ENCODE peak calls at places on chromosomes 11 and 22, in ten cellular contexts. V is stomach; M is brain microvascular endothelial cell; X is kidney; N is GM20000; L is tibial nerve; C is thoracic aorta; K is CD4-positive, alpha-beta T cell; J is endothelial cell of umbilical vein; D is right lobe of liver. H is an unnamed sample.

GRCh38 chr11:35567737-35568465 is 42.5 kb upstream of the PAMR1 start:
- DNase-seq in V (no peak), M (no peak), X (no peak), N (no peak), L (no peak), C (no peak), K (no peak), J (no peak), D (no peak), H (no peak)

GRCh38 chr11:79264284-79264683 is 176.5 kb downstream of the TENM4 start:
- DNase-seq in V (no peak), M (no peak), X (no peak), N (no peak), L (no peak), C (no peak), K (no peak), J (no peak), D (no peak), H (no peak)

GRCh38 chr22:25702046-25702445 is 39.9 kb upstream of the MYO18B start:
- DNase-seq in V (no peak), M (no peak), X (no peak), N (peak; percentile 23), L (no peak), C (no peak), K (no peak), J (peak; percentile 29), D (no peak), H (no peak)

GRCh38 chr11:100592619-100593309 is 94.3 kb upstream of the ARHGAP42 start:
- DNase-seq in V (no peak), M (no peak), X (no peak), N (no peak), L (no peak), C (no peak), K (no peak), J (no peak), D (no peak), H (no peak)

GRCh38 chr11:30889116-30889765 is 303.1 kb upstream of the MPPED2 start:
- DNase-seq in V (no peak), M (peak; percentile 19), X (no peak), N (no peak), L (no peak), C (no peak), K (no peak), J (no peak), D (no peak), H (no peak)

GRCh38 chr22:38223289-38223960 is 21.6 kb downstream of the MAFF start:
- DNase-seq in V (no peak), M (no peak), X (no peak), N (no peak), L (no peak), C (no peak), K (no peak), J (no peak), D (no peak), H (no peak)

GRCh38 chr11:65863889-65864757 is 3.9 kb downstream of the MUS81 start:
- DNase-seq in V (no peak), M (no peak), X (peak; percentile 58), N (no peak), L (no peak), C (no peak), K (no peak), J (no peak), D (no peak), H (no peak)

GRCh38 chr22:37253164-37253660 is 9.1 kb upstream of the RAC2 start:
- DNase-seq in V (no peak), M (no peak), X (no peak), N (no peak), L (no peak), C (no peak), K (no peak), J (peak; percentile 58), D (peak; percentile 5), H (no peak)

GRCh38 chr11:30025396-30026139 is 8.7 kb upstream of the KCNA4 start:
- DNase-seq in V (no peak), M (no peak), X (no peak), N (no peak), L (no peak), C (no peak), K (no peak), J (no peak), D (no peak), H (no peak)

GRCh38 chr11:6022954-6023353 is 7.6 kb downstream of the OR56A1 start:
- DNase-seq in V (no peak), M (peak; percentile 3), X (no peak), N (peak; percentile 20), L (peak; percentile 29), C (no peak), K (no peak), J (peak; percentile 70), D (no peak), H (peak; percentile 13)

GRCh38 chr11:35546317-35546716 is 20.9 kb upstream of the PAMR1 start:
- DNase-seq in V (no peak), M (no peak), X (no peak), N (no peak), L (no peak), C (no peak), K (no peak), J (no peak), D (no peak), H (no peak)

GRCh38 chr11:66012946-66013761 is 1.3 kb downstream of the CST6 start:
- DNase-seq in V (no peak), M (no peak), X (peak; percentile 55), N (peak; percentile 25), L (no peak), C (no peak), K (no peak), J (no peak), D (no peak), H (peak; percentile 67)

GRCh38 chr11:9004310-9004945 is 627 bp upstream of the NRIP3 start:
- DNase-seq in V (no peak), M (no peak), X (peak; percentile 79), N (no peak), L (no peak), C (no peak), K (peak; percentile 35), J (no peak), D (no peak), H (no peak)

GRCh38 chr22:49892226-49892899 is 25.9 kb downstream of the ALG12 start:
- DNase-seq in V (no peak), M (no peak), X (no peak), N (no peak), L (no peak), C (no peak), K (no peak), J (no peak), D (no peak), H (no peak)

GRCh38 chr11:67416416-67417335 is 1.2 kb downstream of the CARNS1 start:
- DNase-seq in V (peak; percentile 79), M (no peak), X (no peak), N (no peak), L (peak; percentile 24), C (peak; percentile 41), K (peak; percentile 86), J (peak; percentile 18), D (no peak), H (no peak)

GRCh38 chr22:41352058-41352457 is 29.7 kb upstream of the TEF start:
- DNase-seq in V (no peak), M (peak; percentile 55), X (no peak), N (no peak), L (no peak), C (no peak), K (no peak), J (no peak), D (no peak), H (no peak)

GRCh38 chr11:9399466-9399865 is 15.0 kb downstream of the IPO7 start:
- DNase-seq in V (no peak), M (no peak), X (no peak), N (no peak), L (no peak), C (no peak), K (no peak), J (no peak), D (no peak), H (no peak)

GRCh38 chr11:747176-748006 is at the start of gene TALDO1:
- DNase-seq in V (peak; percentile 95), M (peak; percentile 67), X (peak; percentile 97), N (peak; percentile 99), L (peak; percentile 76), C (peak; percentile 56), K (peak; percentile 82), J (peak; percentile 88), D (peak; percentile 95), H (peak; percentile 98)
- TF ChIP-seq CTCF in V (no peak), M (peak; percentile 14), X (peak; percentile 44), N (peak; percentile 3), L (peak; percentile 8), C (no peak), K (peak; percentile 23), J (peak; percentile 7), D (peak; percentile 14), H (no peak)

GRCh38 chr11:126716456-126717083 is 284.0 kb downstream of the KIRREL3 start:
- DNase-seq in V (peak; percentile 67), M (peak; percentile 36), X (no peak), N (peak; percentile 70), L (peak; percentile 78), C (no peak), K (no peak), J (no peak), D (peak; percentile 59), H (peak; percentile 67)
- TF ChIP-seq CTCF in V (peak; percentile 64), M (peak; percentile 79), X (peak; percentile 60), N (peak; percentile 70), L (peak; percentile 44), C (no peak), K (peak; percentile 18), J (peak; percentile 22), D (peak; percentile 47), H (peak; percentile 42)

DNA sequence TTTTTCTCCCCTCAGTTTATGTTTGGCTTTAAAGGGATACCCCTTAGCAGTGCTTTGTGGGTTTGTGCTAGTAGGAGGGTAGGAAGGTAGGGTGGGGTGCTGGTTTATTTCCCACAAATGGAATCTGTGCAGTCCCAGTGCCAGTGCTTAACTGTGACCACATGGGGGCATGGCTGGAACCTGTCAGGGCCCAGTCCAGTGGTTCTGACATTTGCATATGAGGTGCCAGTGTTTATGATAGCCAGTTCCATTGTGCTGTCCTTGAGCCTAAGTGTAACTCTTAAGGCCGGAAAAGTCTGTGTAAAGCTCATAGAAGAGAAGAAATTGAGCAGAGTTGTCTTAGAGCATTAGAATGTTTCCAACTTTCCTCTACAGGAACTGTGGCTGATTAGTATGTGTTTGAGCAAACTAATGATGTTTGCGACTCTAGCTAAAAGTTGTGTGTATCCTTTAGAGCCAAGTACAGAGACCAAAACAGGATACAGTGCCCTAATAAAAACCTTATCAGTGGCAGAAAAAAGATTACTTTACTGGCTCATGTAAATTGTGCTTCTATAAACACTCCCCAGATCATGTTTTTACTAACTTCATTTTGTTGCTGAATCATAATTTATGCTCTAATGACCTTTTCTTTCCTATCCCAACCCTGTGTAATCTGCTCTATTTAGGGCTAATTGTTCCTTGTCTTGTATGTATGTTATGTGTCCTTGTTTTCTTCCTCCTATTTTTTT is 38.1 kb downstream of the DIXDC1 start:
- DNase-seq in V (no peak), M (no peak), X (no peak), N (no peak), L (no peak), C (no peak), K (no peak), J (peak; percentile 88), D (no peak), H (no peak)
- TF ChIP-seq CTCF in V (peak; percentile 12), M (no peak), X (peak; percentile 9), N (no peak), L (no peak), C (peak; percentile 40), K (no peak), J (peak; percentile 41), D (peak; percentile 23), H (no peak)

DNA sequence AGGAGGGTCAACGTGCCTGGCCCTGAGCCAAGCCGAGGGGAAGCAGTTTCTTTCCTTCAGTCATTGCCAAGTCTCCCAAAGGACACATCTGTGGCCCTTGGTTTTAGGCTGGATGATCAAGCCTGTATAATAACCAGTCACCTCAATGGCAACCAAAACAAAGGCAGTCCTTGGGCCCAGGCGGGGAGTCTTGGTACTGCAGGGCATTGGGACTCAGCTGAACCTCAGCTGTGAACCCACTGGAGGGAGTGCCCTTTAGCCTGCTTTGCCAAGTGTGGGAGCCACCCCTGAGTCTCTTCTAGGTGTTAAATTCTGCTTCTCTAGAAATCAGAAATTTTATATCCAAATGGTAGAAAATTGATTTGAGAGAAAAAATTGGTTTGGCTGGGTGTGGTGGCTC is 36.9 kb downstream of the CPT1A start:
- DNase-seq in V (no peak), M (no peak), X (no peak), N (no peak), L (no peak), C (no peak), K (no peak), J (no peak), D (no peak), H (no peak)
- TF ChIP-seq CTCF in V (no peak), M (peak; percentile 22), X (no peak), N (no peak), L (no peak), C (no peak), K (no peak), J (no peak), D (no peak), H (no peak)

H was measured in Calu3.